ENCODE peak calls at places on chromosomes 4 and X, in four cellular contexts. F is HepG2, I is K562, R is GM12878. M is an unnamed sample.

GRCh38 chrX:15985937-15986336 is 131.3 kb upstream of the AP1S2 start:
- DNase-seq in F (no peak), I (no peak), R (no peak), M (no peak)

GRCh38 chr4:160202802-160203201 is 1099.9 kb downstream of the RAPGEF2 start:
- DNase-seq in F (no peak), I (no peak), R (no peak), M (no peak)

GRCh38 chr4:86816463-86817107 is 32.6 kb downstream of the SLC10A6 start:
- DNase-seq in F (no peak), I (no peak), R (no peak), M (no peak)

GRCh38 chrX:20729421-20729820 is 462.7 kb upstream of the RPS6KA3 start:
- DNase-seq in F (no peak), I (no peak), R (no peak), M (no peak)

GRCh38 chrX:140050906-140051305 is 85.6 kb upstream of the CXorf66 start:
- DNase-seq in F (no peak), I (no peak), R (no peak), M (no peak)

GRCh38 chrX:40415675-40416074 is 165.1 kb upstream of the ATP6AP2 start:
- DNase-seq in F (no peak), I (no peak), R (no peak), M (no peak)

GRCh38 chrX:39158801-39159657 is 357.8 kb downstream of the MID1IP1 start:
- DNase-seq in F (no peak), I (no peak), R (peak), M (no peak)

GRCh38 chr4:95124906-95125504 is 367.2 kb downstream of the BMPR1B start:
- DNase-seq in F (peak), I (peak), R (no peak), M (no peak)

GRCh38 chrX:989959-990510 is 222.4 kb downstream of the CRLF2 start:
- DNase-seq in F (no peak), I (peak), R (peak), M (no peak)

GRCh38 chr4:16524911-16525574 is 298.8 kb upstream of the TAPT1 start:
- DNase-seq in F (no peak), I (no peak), R (no peak), M (no peak)

GRCh38 chr4:40651280-40651679 is 21.6 kb upstream of the RBM47 start:
- DNase-seq in F (no peak), I (no peak), R (no peak), M (no peak)

GRCh38 chr4:4761128-4761991 is 98.1 kb upstream of the MSX1 start:
- DNase-seq in F (peak), I (peak), R (no peak), M (peak)

GRCh38 chr4:13765535-13765934 is 138.0 kb upstream of the BOD1L1 start:
- DNase-seq in F (no peak), I (no peak), R (no peak), M (no peak)

GRCh38 chr4:147970003-147970402 is 238.1 kb downstream of the ARHGAP10 start:
- DNase-seq in F (no peak), I (no peak), R (no peak), M (no peak)

GRCh38 chrX:135481696-135482179 is 38.7 kb upstream of the INTS6L start:
- DNase-seq in F (no peak), I (no peak), R (no peak), M (no peak)

GRCh38 chrX:66833426-66833825 is 194.5 kb upstream of the EDA2R start:
- DNase-seq in F (no peak), I (no peak), R (peak), M (no peak)

GRCh38 chr4:148059617-148060180 is 327.8 kb downstream of the ARHGAP10 start:
- DNase-seq in F (no peak), I (no peak), R (peak), M (no peak)

GRCh38 chr4:7967501-7968261 is 28.0 kb upstream of the AFAP1 start:
- DNase-seq in F (no peak), I (no peak), R (no peak), M (no peak)

GRCh38 chr4:48913346-48913745 is 6.8 kb upstream of the OCIAD2 start:
- DNase-seq in F (no peak), I (no peak), R (no peak), M (no peak)

GRCh38 chr4:171813195-171813955 is at the start of gene GALNTL6:
- DNase-seq in F (no peak), I (no peak), R (no peak), M (no peak)

GRCh38 chrX:136397001-136397400 is 90.7 kb upstream of the BRS3 start:
- DNase-seq in F (peak), I (no peak), R (no peak), M (no peak)

GRCh38 chrX:2401590-2402360 is 99.0 kb downstream of the DHRSX start:
- DNase-seq in F (peak), I (no peak), R (no peak), M (no peak)

GRCh38 chr4:188971125-188971524 is 831.9 kb downstream of the TRIML1 start:
- DNase-seq in F (no peak), I (no peak), R (no peak), M (no peak)

DNA sequence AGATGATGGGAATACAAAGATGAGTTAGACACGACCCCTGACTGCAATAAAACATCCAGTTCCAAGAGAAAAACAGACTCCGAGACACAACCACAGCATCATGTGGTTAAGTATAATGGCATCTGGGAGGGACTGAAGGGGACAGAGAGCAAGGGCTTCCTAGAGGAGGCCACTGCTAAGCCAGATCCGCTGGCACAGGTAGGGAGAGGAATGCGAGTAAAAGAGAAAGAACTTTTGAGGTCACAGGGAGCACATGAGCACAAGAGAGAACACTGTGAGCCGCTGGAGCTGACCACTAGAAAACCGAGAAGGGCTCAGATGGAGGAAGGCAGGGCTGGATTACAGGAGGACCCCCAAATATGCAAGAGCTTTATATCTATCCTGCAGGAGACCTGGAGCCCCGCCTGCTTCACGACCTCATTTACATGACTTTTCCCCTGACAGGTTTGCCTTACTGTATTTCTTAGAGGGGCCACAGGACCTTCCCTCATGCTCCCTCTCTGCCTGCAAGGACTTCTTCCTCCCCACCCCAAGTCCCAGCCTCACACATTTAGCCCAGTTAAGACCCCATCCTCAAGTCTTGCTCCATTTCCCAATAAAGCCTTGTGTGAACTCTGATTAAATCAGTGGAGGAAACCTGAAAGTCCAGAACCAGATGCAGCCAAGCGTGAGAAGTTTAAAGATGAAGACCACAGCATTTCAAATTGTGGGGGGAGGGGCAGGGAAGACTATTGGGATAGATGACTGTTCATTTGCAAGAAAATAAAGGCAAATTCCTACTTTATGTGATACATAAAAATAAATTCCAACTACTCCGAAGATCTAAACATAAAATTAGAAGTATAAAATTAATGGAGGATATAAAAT is 29.6 kb downstream of the MFAP3L start:
- DNase-seq in F (no peak), I (no peak), R (no peak), M (no peak)
- TF ChIP-seq SP1 in F (no peak), I (no peak), R (no peak), M (no peak)

DNA sequence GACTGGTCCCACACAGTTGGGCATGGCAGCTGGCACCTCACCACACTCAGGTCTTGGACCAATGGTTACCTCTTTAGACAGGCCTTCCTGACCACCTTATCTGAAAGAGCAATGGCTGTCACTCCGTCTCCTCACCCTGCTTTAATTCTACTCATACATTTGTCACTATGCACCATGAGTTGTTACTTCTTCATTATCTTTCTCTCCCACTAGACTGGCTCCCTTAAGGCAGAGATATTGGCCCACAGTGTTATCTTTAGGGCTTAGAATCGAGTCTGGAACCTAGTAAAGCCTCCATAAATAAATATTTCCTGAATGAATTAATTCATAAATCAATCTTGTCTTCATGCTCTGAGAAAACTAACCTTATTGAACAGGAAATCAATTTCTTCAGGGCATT is 46.6 kb downstream of the DCHS2 start:
- DNase-seq in F (no peak), I (peak), R (no peak), M (no peak)
- TF ChIP-seq ATF2 in F (no peak), I (no peak), R (no peak), M (no peak)

DNA sequence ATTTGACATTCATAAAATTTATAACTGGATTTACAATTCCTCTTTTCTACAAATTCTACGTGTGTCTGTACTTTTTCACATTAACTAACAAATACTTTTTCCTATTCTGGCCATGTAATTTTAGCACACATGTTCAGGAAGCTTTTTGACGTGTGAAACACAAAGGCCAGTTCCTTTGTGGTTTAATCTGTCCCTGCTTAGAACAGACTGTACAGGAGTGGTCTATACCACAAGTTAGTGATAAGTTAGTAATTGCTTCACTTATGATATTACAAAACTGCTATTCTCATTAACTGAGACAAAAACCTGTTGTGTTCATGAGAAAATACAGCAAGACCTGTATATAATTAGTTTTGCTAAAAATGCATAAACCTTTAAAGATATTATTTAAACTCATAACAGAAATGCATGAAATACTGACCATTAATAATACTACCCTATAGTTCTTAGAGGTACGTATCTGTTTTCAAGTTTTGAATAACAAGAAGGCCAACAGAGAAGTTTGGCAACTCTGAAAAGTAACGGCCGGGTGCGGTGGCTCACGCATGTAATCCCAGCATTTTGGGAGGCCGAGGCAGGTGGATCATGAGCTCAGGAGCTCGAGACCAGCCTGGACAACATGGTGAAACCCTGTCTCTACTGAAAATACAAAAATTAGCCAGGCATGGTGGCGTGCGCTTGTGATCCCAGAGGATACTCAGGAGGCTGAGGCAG is 13.7 kb upstream of the AREG start:
- DNase-seq in F (no peak), I (no peak), R (peak), M (no peak)
- TF ChIP-seq EP300 in F (no peak), I (no peak), R (peak), M (no peak)

GRCh38 chr4:120990246-120990645 is 67.7 kb upstream of the PRDM5 start:
- DNase-seq in F (no peak), I (no peak), R (no peak), M (no peak)

GRCh38 chr4:120994521-120994920 is 72.0 kb upstream of the PRDM5 start:
- DNase-seq in F (no peak), I (no peak), R (no peak), M (no peak)

GRCh38 chr4:120991885-120992284 is 69.4 kb upstream of the PRDM5 start:
- DNase-seq in F (no peak), I (no peak), R (no peak), M (no peak)

GRCh38 chr4:120995611-120996010 is 73.1 kb upstream of the PRDM5 start:
- DNase-seq in F (no peak), I (no peak), R (no peak), M (no peak)
- TF ChIP-seq SP1 in F (no peak), I (no peak), R (no peak), M (no peak)

GRCh38 chr4:185304541-185304940 is 91.2 kb downstream of the LRP2BP start:
- DNase-seq in F (no peak), I (no peak), R (no peak), M (no peak)

GRCh38 chr4:185304944-185305690 is 90.6 kb downstream of the LRP2BP start:
- DNase-seq in F (peak), I (no peak), R (peak), M (peak)

GRCh38 chr4:185307136-185307950 is 88.4 kb downstream of the LRP2BP start:
- DNase-seq in F (no peak), I (no peak), R (peak), M (peak)

GRCh38 chr4:185309770-185310169 is 86.0 kb downstream of the LRP2BP start:
- DNase-seq in F (no peak), I (no peak), R (peak), M (no peak)

GRCh38 chr4:185305979-185306442 is 89.7 kb downstream of the LRP2BP start:
- DNase-seq in F (no peak), I (no peak), R (no peak), M (no peak)
- TF ChIP-seq ATF2 in F (no peak), I (no peak), R (no peak), M (no peak)

DNA sequence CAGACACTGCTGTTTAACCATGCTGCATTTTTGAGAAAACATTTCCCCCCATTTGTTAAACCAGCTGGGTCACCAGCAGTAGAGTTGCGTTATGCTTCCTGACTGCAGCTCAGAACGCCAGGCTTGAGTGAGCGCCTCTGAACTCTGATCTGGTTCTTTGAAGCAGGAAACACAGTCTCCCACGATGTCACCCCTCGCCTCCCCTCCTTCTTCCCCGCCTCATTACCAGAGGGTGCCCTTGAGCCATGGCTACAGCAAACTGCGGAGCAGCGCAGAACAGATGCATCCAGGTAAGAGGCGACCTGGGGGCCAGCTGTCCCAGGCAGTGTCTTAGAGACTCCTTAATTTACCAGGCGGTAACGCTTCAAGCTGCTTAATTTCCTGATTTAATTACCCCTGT is 78.4 kb downstream of the REPS2 start:
- DNase-seq in F (peak), I (no peak), R (no peak), M (no peak)
- TF ChIP-seq EP300 in F (no peak), I (no peak), R (no peak), M (no peak)

DNA sequence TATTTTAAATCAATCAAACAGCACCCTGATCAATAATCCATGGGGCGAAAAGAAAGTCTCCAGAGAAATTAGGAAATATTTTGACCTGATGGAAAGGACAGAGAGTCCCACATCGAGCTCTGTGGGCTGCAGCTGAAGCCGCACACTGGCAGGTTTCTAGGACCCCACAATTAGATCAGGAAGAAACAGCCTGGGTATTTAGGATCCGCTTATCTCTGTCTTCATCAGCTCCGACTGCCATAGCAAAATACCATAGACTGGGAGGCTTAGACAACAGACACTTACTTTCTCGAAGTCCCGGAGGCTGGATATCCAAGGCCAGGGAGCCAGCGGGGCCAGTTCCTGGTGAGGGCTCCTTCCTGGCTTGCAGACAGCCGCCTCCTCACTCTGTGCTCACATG is 36.4 kb downstream of the CCNQ start:
- DNase-seq in F (no peak), I (no peak), R (no peak), M (no peak)
- TF ChIP-seq SP1 in F (no peak), I (no peak), R (no peak), M (no peak)

DNA sequence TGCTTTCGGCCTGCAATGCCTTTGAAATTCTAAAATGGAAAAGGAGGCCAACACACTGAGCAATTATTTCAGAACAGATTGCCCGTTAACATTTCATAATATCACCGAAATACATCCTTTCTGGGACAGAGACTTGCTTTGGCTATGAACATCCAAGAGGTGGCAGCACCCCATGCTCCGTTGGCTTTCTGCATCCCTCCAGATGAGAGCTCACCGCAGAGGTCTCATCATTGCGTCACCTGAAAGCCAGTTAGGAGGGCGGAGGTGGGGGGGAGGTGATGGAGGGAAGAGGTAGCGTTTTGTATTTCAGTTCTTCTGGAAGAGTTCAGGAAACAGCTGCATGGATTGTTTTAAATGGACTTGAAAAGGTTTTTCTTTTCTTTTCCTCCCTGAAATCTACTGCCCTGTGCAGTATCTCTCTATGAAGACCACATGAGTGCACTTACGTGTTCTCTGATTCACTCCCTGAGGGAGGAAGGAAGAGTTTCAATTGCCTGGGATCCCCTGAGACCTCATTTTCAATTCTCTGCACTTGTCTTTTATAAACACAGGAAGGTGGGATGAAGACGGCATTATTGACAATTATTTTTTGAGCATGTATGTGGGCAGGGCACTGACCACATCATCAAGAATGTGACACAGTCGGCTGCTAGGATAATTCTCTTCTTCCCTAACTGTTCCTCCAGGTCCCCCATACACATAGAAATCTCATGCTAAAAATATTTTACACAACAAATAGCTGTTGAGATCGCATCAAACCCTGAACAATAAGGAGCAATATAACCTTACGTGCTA is 166.9 kb upstream of the PGRMC2 start:
- DNase-seq in F (peak), I (peak), R (peak), M (peak)
- TF ChIP-seq ATF2 in F (no peak), I (no peak), R (peak), M (peak)

GRCh38 chr4:6393544-6394475 is 78.6 kb downstream of the PPP2R2C start:
- DNase-seq in F (peak), I (no peak), R (no peak), M (no peak)
- TF ChIP-seq EP300 in F (no peak), I (no peak), R (no peak), M (no peak)

M was measured in H1.